ENCODE peak calls at places on chromosomes 1 and 21, in seven cellular contexts. I, R, X, W, O, Y and J are unnamed samples.

GRCh38 chr1:180376253-180376652 is 126.1 kb downstream of the ACBD6 start:
- DNase-seq in Y (no peak), W (no peak), I (no peak), O (no peak), X (no peak), R (no peak), J (no peak)

GRCh38 chr1:45375104-45376090 is 35.2 kb upstream of the MUTYH start:
- DNase-seq in Y (no peak), R (no peak), W (no peak), I (no peak), X (no peak), O (no peak), J (no peak)

GRCh38 chr1:188237573-188238353 is 1409.0 kb downstream of the PLA2G4A start:
- DNase-seq in I (peak), W (no peak), R (no peak), X (no peak), O (no peak), Y (no peak), J (peak)

GRCh38 chr1:5105744-5106143 is 451.3 kb downstream of the AJAP1 start:
- DNase-seq in O (no peak), R (no peak), X (no peak), W (no peak), I (no peak), Y (no peak), J (no peak)

GRCh38 chr21:42213082-42213774 is 5.7 kb upstream of the ABCG1 start:
- DNase-seq in R (no peak), Y (no peak), I (no peak), X (no peak), W (peak), O (no peak), J (no peak)

GRCh38 chr1:30901798-30902652 is 6.5 kb downstream of the SDC3 start:
- DNase-seq in I (no peak), O (no peak), Y (no peak), W (no peak), X (no peak), R (no peak), J (no peak)

GRCh38 chr1:206721454-206721853 is 36.7 kb downstream of the MAPKAPK2 start:
- DNase-seq in I (no peak), O (no peak), R (no peak), W (no peak), Y (no peak), X (no peak), J (no peak)

GRCh38 chr21:42799948-42800347 is 79.4 kb downstream of the WDR4 start:
- DNase-seq in X (no peak), R (no peak), I (no peak), W (peak), Y (no peak), O (no peak), J (no peak)

GRCh38 chr21:35520869-35521268 is 471.8 kb upstream of the RUNX1 start:
- DNase-seq in X (no peak), O (no peak), W (no peak), I (no peak), Y (no peak), R (no peak), J (no peak)

GRCh38 chr1:211356723-211357418 is 30.2 kb downstream of the TRAF5 start:
- DNase-seq in O (no peak), I (no peak), R (no peak), X (no peak), W (no peak), Y (peak), J (no peak)

GRCh38 chr1:179175011-179175934 is 54.2 kb downstream of the ABL2 start:
- DNase-seq in I (no peak), W (no peak), Y (no peak), R (no peak), X (peak), O (no peak), J (no peak)

GRCh38 chr1:94118471-94118870 is 2.5 kb downstream of the ABCA4 start:
- DNase-seq in R (no peak), X (no peak), O (no peak), I (no peak), W (no peak), Y (no peak), J (no peak)

GRCh38 chr1:185139231-185139630 is 17.5 kb downstream of the TRMT1L start:
- DNase-seq in R (no peak), W (no peak), Y (no peak), I (no peak), X (no peak), O (no peak), J (no peak)

GRCh38 chr1:30300669-30301068 is 422.7 kb downstream of the MATN1 start:
- DNase-seq in R (no peak), I (no peak), O (no peak), W (peak), Y (no peak), X (no peak), J (no peak)

GRCh38 chr1:27141266-27142003 is 13.5 kb downstream of the SLC9A1 start:
- DNase-seq in O (no peak), W (no peak), R (no peak), Y (no peak), I (no peak), X (no peak), J (no peak)

GRCh38 chr1:22639286-22639685 is 2.9 kb downstream of the C1QA start:
- DNase-seq in X (no peak), Y (no peak), R (no peak), I (peak), W (no peak), O (no peak), J (no peak)

GRCh38 chr1:53608676-53609075 is 130.3 kb downstream of the GLIS1 start:
- DNase-seq in X (no peak), R (no peak), I (no peak), O (no peak), W (no peak), Y (no peak), J (no peak)

GRCh38 chr1:210360852-210361477 is 32.3 kb downstream of the HHAT start:
- DNase-seq in Y (peak), W (no peak), R (no peak), O (peak), I (no peak), X (peak), J (peak)

GRCh38 chr1:143720087-143721023 is 251.4 kb downstream of the FAM72C start:
- DNase-seq in W (peak), O (no peak), R (no peak), X (peak), Y (no peak), I (no peak), J (no peak)

GRCh38 chr1:212055333-212055732 is 19.8 kb downstream of the DTL start:
- DNase-seq in X (no peak), Y (no peak), R (no peak), I (no peak), W (no peak), O (no peak), J (no peak)

GRCh38 chr1:27607239-27607804 is 3.4 kb upstream of the AHDC1 start:
- DNase-seq in O (no peak), I (no peak), X (no peak), W (no peak), Y (no peak), R (no peak), J (no peak)

GRCh38 chr1:64608015-64608650 is 136.7 kb upstream of the RAVER2 start:
- DNase-seq in Y (no peak), I (no peak), W (no peak), X (no peak), O (no peak), R (no peak), J (no peak)

GRCh38 chr1:167629681-167630567 is at the start of gene RCSD1:
- DNase-seq in O (peak), Y (no peak), R (no peak), I (no peak), X (no peak), W (peak), J (no peak)